ENCODE peak calls at places on chromosome 20, in six cellular contexts. One of them, this sample, is unnamed.

GRCh38 chr20:21521596-21522478 is 8.0 kb upstream of the NKX2-2 start:
- DNase-seq in stomach: no peak
- DNase-seq in right lobe of liver: no peak
- DNase-seq in breast epithelium: peak; percentile 7
- DNase-seq in left lung: peak; percentile 55
- DNase-seq in adrenal gland: no peak
- DNase-seq in this sample: no peak

GRCh38 chr20:34538671-34539123 is 19.8 kb upstream of the MAP1LC3A start:
- DNase-seq in right lobe of liver: peak; percentile 85
- DNase-seq in breast epithelium: no peak
- DNase-seq in stomach: peak; percentile 60
- DNase-seq in left lung: no peak
- DNase-seq in adrenal gland: peak; percentile 73
- DNase-seq in this sample: no peak

GRCh38 chr20:13671500-13672288 is 33.0 kb upstream of the TASP1 start:
- DNase-seq in right lobe of liver: no peak
- DNase-seq in adrenal gland: peak; percentile 24
- DNase-seq in left lung: no peak
- DNase-seq in stomach: no peak
- DNase-seq in breast epithelium: peak; percentile 33
- DNase-seq in this sample: no peak

GRCh38 chr20:47501117-47501482 is 587 bp upstream of the NCOA3 start:
- DNase-seq in stomach: no peak
- DNase-seq in breast epithelium: no peak
- DNase-seq in adrenal gland: no peak
- DNase-seq in left lung: no peak
- DNase-seq in right lobe of liver: no peak
- DNase-seq in this sample: no peak

GRCh38 chr20:17530716-17531536 is at the start of gene BFSP1:
- DNase-seq in right lobe of liver: peak; percentile 75
- DNase-seq in adrenal gland: peak; percentile 77
- DNase-seq in breast epithelium: peak; percentile 56
- DNase-seq in stomach: peak; percentile 68
- DNase-seq in left lung: peak; percentile 84
- DNase-seq in this sample: peak; percentile 63

GRCh38 chr20:38155811-38156210 is 9.3 kb downstream of the TGM2 start:
- DNase-seq in breast epithelium: no peak
- DNase-seq in left lung: no peak
- DNase-seq in adrenal gland: no peak
- DNase-seq in right lobe of liver: no peak
- DNase-seq in stomach: no peak
- DNase-seq in this sample: no peak

GRCh38 chr20:49356676-49357075 is 78.8 kb upstream of the ZNFX1 start:
- DNase-seq in right lobe of liver: peak; percentile 89
- DNase-seq in left lung: no peak
- DNase-seq in breast epithelium: no peak
- DNase-seq in adrenal gland: no peak
- DNase-seq in stomach: no peak
- DNase-seq in this sample: no peak

GRCh38 chr20:48760403-48760889 is 67.4 kb downstream of the PREX1 start:
- DNase-seq in right lobe of liver: no peak
- DNase-seq in stomach: peak; percentile 34
- DNase-seq in breast epithelium: peak; percentile 22
- DNase-seq in adrenal gland: peak; percentile 36
- DNase-seq in left lung: no peak
- DNase-seq in this sample: peak; percentile 72

GRCh38 chr20:2142649-2143048 is 41.0 kb downstream of the STK35 start:
- DNase-seq in stomach: no peak
- DNase-seq in left lung: no peak
- DNase-seq in adrenal gland: no peak
- DNase-seq in right lobe of liver: no peak
- DNase-seq in breast epithelium: no peak
- DNase-seq in this sample: no peak

GRCh38 chr20:13262701-13263335 is 41.7 kb downstream of the ISM1 start:
- DNase-seq in left lung: no peak
- DNase-seq in adrenal gland: no peak
- DNase-seq in stomach: no peak
- DNase-seq in breast epithelium: no peak
- DNase-seq in right lobe of liver: no peak
- DNase-seq in this sample: no peak

GRCh38 chr20:43936371-43936770 is 21.7 kb downstream of the TOX2 start:
- DNase-seq in adrenal gland: peak; percentile 21
- DNase-seq in left lung: no peak
- DNase-seq in breast epithelium: no peak
- DNase-seq in stomach: no peak
- DNase-seq in right lobe of liver: no peak
- DNase-seq in this sample: no peak

GRCh38 chr20:37867289-37868195 is 35.4 kb upstream of the VSTM2L start:
- DNase-seq in stomach: no peak
- DNase-seq in left lung: no peak
- DNase-seq in breast epithelium: no peak
- DNase-seq in adrenal gland: no peak
- DNase-seq in right lobe of liver: peak; percentile 64
- DNase-seq in this sample: no peak

GRCh38 chr20:38345643-38346042 is 639 bp upstream of the LBP start:
- DNase-seq in adrenal gland: no peak
- DNase-seq in right lobe of liver: no peak
- DNase-seq in left lung: no peak
- DNase-seq in breast epithelium: no peak
- DNase-seq in stomach: no peak
- DNase-seq in this sample: no peak

GRCh38 chr20:56974499-56975250 is 291.8 kb downstream of the BMP7 start:
- DNase-seq in stomach: peak; percentile 31
- DNase-seq in adrenal gland: peak; percentile 37
- DNase-seq in breast epithelium: peak; percentile 68
- DNase-seq in right lobe of liver: no peak
- DNase-seq in left lung: no peak
- DNase-seq in this sample: no peak

GRCh38 chr20:57283867-57284266 is 17.4 kb upstream of the BMP7 start:
- DNase-seq in stomach: no peak
- DNase-seq in right lobe of liver: no peak
- DNase-seq in breast epithelium: no peak
- DNase-seq in left lung: no peak
- DNase-seq in adrenal gland: no peak
- DNase-seq in this sample: no peak

GRCh38 chr20:46994341-46994740 is 99.7 kb downstream of the EYA2 start:
- DNase-seq in right lobe of liver: no peak
- DNase-seq in breast epithelium: peak; percentile 60
- DNase-seq in stomach: peak; percentile 46
- DNase-seq in adrenal gland: no peak
- DNase-seq in left lung: no peak
- DNase-seq in this sample: peak; percentile 59

GRCh38 chr20:47708953-47709833 is 76.1 kb downstream of the SULF2 start:
- DNase-seq in left lung: no peak
- DNase-seq in adrenal gland: no peak
- DNase-seq in breast epithelium: no peak
- DNase-seq in stomach: no peak
- DNase-seq in right lobe of liver: no peak
- DNase-seq in this sample: no peak

GRCh38 chr20:63969851-63970713 is at the start of gene ZNF512B:
- DNase-seq in stomach: peak; percentile 73
- DNase-seq in breast epithelium: peak; percentile 26
- DNase-seq in left lung: peak; percentile 82
- DNase-seq in adrenal gland: peak; percentile 81
- DNase-seq in right lobe of liver: peak; percentile 79
- DNase-seq in this sample: peak; percentile 65

GRCh38 chr20:50385733-50386640 is 124.2 kb upstream of the PTPN1 start:
- DNase-seq in stomach: no peak
- DNase-seq in breast epithelium: no peak
- DNase-seq in right lobe of liver: no peak
- DNase-seq in adrenal gland: no peak
- DNase-seq in left lung: no peak
- DNase-seq in this sample: no peak

GRCh38 chr20:17966432-17967312 is 1.9 kb downstream of the SNX5 start:
- DNase-seq in left lung: no peak
- DNase-seq in stomach: no peak
- DNase-seq in right lobe of liver: no peak
- DNase-seq in breast epithelium: no peak
- DNase-seq in adrenal gland: no peak
- DNase-seq in this sample: no peak

GRCh38 chr20:50719328-50719727 is 12.1 kb upstream of the PARD6B start:
- DNase-seq in adrenal gland: no peak
- DNase-seq in right lobe of liver: no peak
- DNase-seq in breast epithelium: no peak
- DNase-seq in stomach: no peak
- DNase-seq in left lung: no peak
- DNase-seq in this sample: no peak

GRCh38 chr20:18628330-18628941 is 40.6 kb downstream of the DTD1 start:
- DNase-seq in stomach: peak; percentile 44
- DNase-seq in right lobe of liver: no peak
- DNase-seq in left lung: peak; percentile 61
- DNase-seq in adrenal gland: no peak
- DNase-seq in breast epithelium: no peak
- DNase-seq in this sample: no peak

GRCh38 chr20:50982372-50982771 is 23.8 kb downstream of the MOCS3 start:
- DNase-seq in left lung: no peak
- DNase-seq in adrenal gland: no peak
- DNase-seq in stomach: peak; percentile 60
- DNase-seq in right lobe of liver: no peak
- DNase-seq in breast epithelium: peak; percentile 57
- DNase-seq in this sample: no peak

GRCh38 chr20:1657556-1658334 is at the start of gene SIRPG:
- DNase-seq in left lung: no peak
- DNase-seq in breast epithelium: no peak
- DNase-seq in stomach: no peak
- DNase-seq in right lobe of liver: no peak
- DNase-seq in adrenal gland: no peak
- DNase-seq in this sample: no peak

GRCh38 chr20:3173582-3174441 is 463 bp upstream of the LZTS3 start:
- DNase-seq in breast epithelium: peak; percentile 84
- DNase-seq in stomach: peak; percentile 95
- DNase-seq in right lobe of liver: peak; percentile 93
- DNase-seq in left lung: peak; percentile 97
- DNase-seq in adrenal gland: peak; percentile 91
- DNase-seq in this sample: peak; percentile 84
- TF ChIP-seq CTCF in breast epithelium: peak; percentile 35
- TF ChIP-seq CTCF in stomach: no peak
- TF ChIP-seq CTCF in right lobe of liver: no peak
- TF ChIP-seq CTCF in left lung: no peak
- TF ChIP-seq CTCF in adrenal gland: peak; percentile 42
- TF ChIP-seq CTCF in this sample: peak; percentile 20

GRCh38 chr20:62808211-62808865 is 3.7 kb downstream of the OGFR start:
- DNase-seq in stomach: peak; percentile 70
- DNase-seq in left lung: peak; percentile 94
- DNase-seq in right lobe of liver: peak; percentile 75
- DNase-seq in breast epithelium: no peak
- DNase-seq in adrenal gland: peak; percentile 71
- DNase-seq in this sample: peak; percentile 50
- H3K36me3 ChIP-seq in stomach: peaks cover 66% of the 10 kb centered on the region
- H3K36me3 ChIP-seq in left lung: no peaks in the 10 kb centered on the region
- H3K36me3 ChIP-seq in right lobe of liver: peaks cover 13% of the 10 kb centered on the region
- H3K36me3 ChIP-seq in breast epithelium: peaks cover 7% of the 10 kb centered on the region
- H3K36me3 ChIP-seq in adrenal gland: peaks cover 53% of the 10 kb centered on the region
- H3K36me3 ChIP-seq in this sample: peaks cover 27% of the 10 kb centered on the region

DNA sequence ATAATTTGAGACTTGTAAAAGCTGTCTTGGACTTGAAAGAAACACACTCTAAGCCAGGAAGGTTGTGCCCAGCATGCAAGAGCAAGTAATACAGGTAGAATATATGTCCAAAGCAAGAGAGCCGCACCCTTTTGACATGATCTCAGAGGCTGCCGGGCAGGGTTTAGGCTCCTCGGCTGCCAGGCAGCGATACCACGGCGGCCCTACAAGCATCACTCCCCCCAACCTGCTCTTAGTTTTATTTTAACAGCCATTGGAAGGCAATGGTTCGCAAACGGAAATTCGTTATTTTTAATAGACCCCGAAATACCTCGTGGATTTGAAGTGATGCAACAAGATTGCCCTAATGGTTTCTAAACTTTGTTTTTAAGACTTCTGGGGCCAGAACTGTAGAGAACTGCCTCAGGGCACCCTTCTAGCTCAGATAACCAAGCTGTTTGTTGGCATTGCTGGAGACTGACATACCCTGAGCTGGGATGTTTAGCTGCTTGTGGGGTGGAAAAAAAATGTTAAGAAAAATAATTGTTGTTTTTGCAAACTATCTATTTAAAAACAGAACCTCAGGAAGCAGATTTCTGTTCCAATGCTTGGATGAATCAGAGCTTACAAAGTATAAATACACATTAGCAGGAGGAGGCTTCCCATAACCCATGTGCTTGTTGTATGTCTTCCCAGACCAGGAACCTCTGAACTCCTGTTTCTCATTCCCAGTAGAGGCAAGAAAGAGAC is 39.0 kb downstream of the JAG1 start:
- DNase-seq in stomach: no peak
- DNase-seq in breast epithelium: no peak
- DNase-seq in right lobe of liver: no peak
- DNase-seq in left lung: no peak
- DNase-seq in adrenal gland: no peak
- DNase-seq in this sample: no peak
- H3K4me3 ChIP-seq in stomach: no peak overlapping the region
- H3K4me3 ChIP-seq in breast epithelium: no peak overlapping the region
- H3K4me3 ChIP-seq in right lobe of liver: no peak overlapping the region
- H3K4me3 ChIP-seq in left lung: no peak overlapping the region
- H3K4me3 ChIP-seq in adrenal gland: no peak overlapping the region
- H3K4me3 ChIP-seq in this sample: no peak overlapping the region

GRCh38 chr20:58466729-58467571 is 48.2 kb downstream of the APCDD1L start:
- DNase-seq in adrenal gland: no peak
- DNase-seq in stomach: no peak
- DNase-seq in breast epithelium: no peak
- DNase-seq in left lung: peak; percentile 78
- DNase-seq in right lobe of liver: no peak
- DNase-seq in this sample: no peak

GRCh38 chr20:58463231-58463630 is 52.0 kb downstream of the APCDD1L start:
- DNase-seq in right lobe of liver: no peak
- DNase-seq in breast epithelium: no peak
- DNase-seq in stomach: no peak
- DNase-seq in adrenal gland: no peak
- DNase-seq in left lung: no peak
- DNase-seq in this sample: no peak

GRCh38 chr20:58467572-58468330 is 47.4 kb downstream of the APCDD1L start:
- DNase-seq in right lobe of liver: no peak
- DNase-seq in breast epithelium: no peak
- DNase-seq in left lung: no peak
- DNase-seq in stomach: no peak
- DNase-seq in adrenal gland: peak; percentile 37
- DNase-seq in this sample: no peak

GRCh38 chr20:58466309-58466708 is 48.9 kb downstream of the APCDD1L start:
- DNase-seq in right lobe of liver: no peak
- DNase-seq in adrenal gland: no peak
- DNase-seq in stomach: no peak
- DNase-seq in breast epithelium: no peak
- DNase-seq in left lung: no peak
- DNase-seq in this sample: no peak

DNA sequence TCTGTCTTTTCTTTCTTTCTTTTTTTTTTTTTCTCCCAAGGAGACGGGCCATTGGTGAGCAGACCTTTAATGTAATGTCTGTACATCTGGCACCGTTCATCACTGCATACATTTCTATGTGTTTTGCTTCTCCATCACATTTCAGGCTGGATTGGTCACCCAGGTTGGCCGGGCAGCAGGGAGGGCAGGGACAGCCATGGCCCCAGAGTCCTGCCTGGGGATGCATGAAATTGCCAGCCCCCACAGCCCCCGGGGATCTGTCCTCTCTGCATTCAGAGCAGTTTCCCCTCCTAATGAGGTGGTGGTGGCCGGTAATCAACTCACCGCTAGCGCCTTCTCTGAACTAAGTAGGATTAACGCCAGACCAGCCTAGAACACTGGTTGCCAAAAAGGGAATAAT is 50.4 kb downstream of the APCDD1L start:
- DNase-seq in breast epithelium: no peak
- DNase-seq in right lobe of liver: no peak
- DNase-seq in adrenal gland: no peak
- DNase-seq in left lung: no peak
- DNase-seq in stomach: no peak
- DNase-seq in this sample: no peak
- TF ChIP-seq CTCF in breast epithelium: no peak
- TF ChIP-seq CTCF in right lobe of liver: no peak
- TF ChIP-seq CTCF in adrenal gland: no peak
- TF ChIP-seq CTCF in left lung: no peak
- TF ChIP-seq CTCF in stomach: no peak
- TF ChIP-seq CTCF in this sample: no peak

GRCh38 chr20:25280574-25281535 is 33.0 kb downstream of the PYGB start:
- DNase-seq in right lobe of liver: peak; percentile 37
- DNase-seq in stomach: peak; percentile 7
- DNase-seq in adrenal gland: no peak
- DNase-seq in breast epithelium: peak; percentile 15
- DNase-seq in left lung: peak; percentile 78
- DNase-seq in this sample: no peak
- H3K36me3 ChIP-seq in right lobe of liver: no peaks in the 10 kb centered on the region
- H3K36me3 ChIP-seq in stomach: peaks cover 100% of the 10 kb centered on the region
- H3K36me3 ChIP-seq in adrenal gland: peaks cover 86% of the 10 kb centered on the region
- H3K36me3 ChIP-seq in breast epithelium: peaks cover 20% of the 10 kb centered on the region
- H3K36me3 ChIP-seq in left lung: no peaks in the 10 kb centered on the region
- H3K36me3 ChIP-seq in this sample: peaks cover 48% of the 10 kb centered on the region